ENCODE peak calls at places on chromosomes 3 and 15, in eight cellular contexts. U is epithelial cell of esophagus; E is cardiac muscle cell; J is SJSA1; B is CD8-positive, alpha-beta T cell; M is colonic mucosa; K is GM12865; D is Panc1. Q is an unnamed sample.
A peak's percentile ranks its signal among the peaks of the same experiment; 100 is the strongest.

GRCh38 chr15:31258260-31258659 is 68.4 kb upstream of the KLF13 start:
- DNase-seq in U (no peak), E (no peak), J (no peak), B (no peak), M (no peak), K (no peak), D (no peak), Q (no peak)

GRCh38 chr3:46948830-46949671 is 27.5 kb downstream of the CCDC12 start:
- DNase-seq in U (no peak), E (peak; percentile 93), J (no peak), B (no peak), M (peak; percentile 78), K (peak; percentile 68), D (no peak), Q (peak; percentile 83)

GRCh38 chr3:146100825-146101444 is 60.0 kb downstream of the PLOD2 start:
- DNase-seq in U (no peak), E (no peak), J (no peak), B (no peak), M (no peak), K (no peak), D (no peak), Q (no peak)

GRCh38 chr3:162605651-162606204 is 1109.1 kb downstream of the OTOL1 start:
- DNase-seq in U (no peak), E (no peak), J (no peak), B (no peak), M (no peak), K (no peak), D (no peak), Q (no peak)

GRCh38 chr15:39474657-39475056 is 106.2 kb upstream of the THBS1 start:
- DNase-seq in U (no peak), E (no peak), J (no peak), B (no peak), M (no peak), K (no peak), D (no peak), Q (no peak)

GRCh38 chr3:50028336-50028735 is 60.4 kb upstream of the RBM5 start:
- DNase-seq in U (peak; percentile 2), E (no peak), J (no peak), B (no peak), M (no peak), K (no peak), D (no peak), Q (no peak)

GRCh38 chr15:42107483-42107882 is 13.1 kb upstream of the PLA2G4D start:
- DNase-seq in U (peak; percentile 42), E (no peak), J (no peak), B (no peak), M (peak; percentile 96), K (peak; percentile 40), D (no peak), Q (no peak)

GRCh38 chr15:29242466-29243242 is 27.0 kb downstream of the NSMCE3 start:
- DNase-seq in U (no peak), E (peak; percentile 44), J (no peak), B (no peak), M (no peak), K (no peak), D (no peak), Q (no peak)

GRCh38 chr3:71504250-71505036 is 79.1 kb downstream of the FOXP1 start:
- DNase-seq in U (peak; percentile 93), E (no peak), J (peak; percentile 69), B (no peak), M (no peak), K (no peak), D (no peak), Q (no peak)

GRCh38 chr3:69462022-69462825 is 76.3 kb upstream of the FRMD4B start:
- DNase-seq in U (peak; percentile 89), E (no peak), J (no peak), B (no peak), M (no peak), K (no peak), D (no peak), Q (no peak)

GRCh38 chr3:113436794-113437193 is 4.5 kb downstream of the CFAP44 start:
- DNase-seq in U (peak; percentile 73), E (no peak), J (no peak), B (no peak), M (no peak), K (peak; percentile 37), D (no peak), Q (no peak)

GRCh38 chr3:49387721-49388120 is 24.1 kb downstream of the RHOA start:
- DNase-seq in U (peak; percentile 77), E (no peak), J (no peak), B (no peak), M (no peak), K (no peak), D (peak; percentile 47), Q (no peak)

GRCh38 chr3:188689101-188689574 is 482.6 kb upstream of the TPRG1 start:
- DNase-seq in U (peak; percentile 32), E (no peak), J (no peak), B (no peak), M (no peak), K (no peak), D (no peak), Q (no peak)

GRCh38 chr3:55180936-55181535 is 253.2 kb upstream of the LRTM1 start:
- DNase-seq in U (peak; percentile 46), E (peak; percentile 60), J (no peak), B (no peak), M (peak; percentile 30), K (peak; percentile 49), D (no peak), Q (no peak)

GRCh38 chr3:11074007-11074406 is 80.3 kb upstream of the HRH1 start:
- DNase-seq in U (no peak), E (no peak), J (no peak), B (no peak), M (no peak), K (no peak), D (no peak), Q (no peak)

GRCh38 chr3:187287231-187287630 is 4.3 kb downstream of the MASP1 start:
- DNase-seq in U (no peak), E (no peak), J (no peak), B (no peak), M (no peak), K (no peak), D (no peak), Q (no peak)

GRCh38 chr3:152843955-152844354 is 9.0 kb downstream of the P2RY1 start:
- DNase-seq in U (peak; percentile 60), E (no peak), J (no peak), B (no peak), M (no peak), K (no peak), D (no peak), Q (no peak)

GRCh38 chr15:58865420-58865880 is 68.0 kb downstream of the SLTM start:
- DNase-seq in U (no peak), E (no peak), J (no peak), B (no peak), M (peak; percentile 26), K (no peak), D (no peak), Q (no peak)

GRCh38 chr3:105938826-105939225 is 70.0 kb upstream of the CBLB start:
- DNase-seq in U (no peak), E (no peak), J (no peak), B (no peak), M (no peak), K (no peak), D (no peak), Q (no peak)

GRCh38 chr15:82093774-82094211 is 48.0 kb upstream of the MEX3B start:
- DNase-seq in U (peak; percentile 96), E (no peak), J (peak; percentile 92), B (no peak), M (no peak), K (no peak), D (peak; percentile 27), Q (no peak)

GRCh38 chr3:152853196-152853595 is 18.3 kb downstream of the P2RY1 start:
- DNase-seq in U (peak; percentile 57), E (no peak), J (no peak), B (no peak), M (no peak), K (no peak), D (no peak), Q (no peak)

GRCh38 chr15:80107774-80108173 is 45.0 kb upstream of the FAH start:
- DNase-seq in U (no peak), E (no peak), J (no peak), B (no peak), M (no peak), K (no peak), D (no peak), Q (no peak)

GRCh38 chr15:89749526-89749925 is 1.5 kb downstream of the MESP1 start:
- DNase-seq in U (no peak), E (no peak), J (no peak), B (no peak), M (no peak), K (no peak), D (no peak), Q (no peak)
- H3K4me3 ChIP-seq in U (no peak overlapping the region), E (no peak overlapping the region), J (no peak overlapping the region), B (no peak overlapping the region), M (no peak overlapping the region), K (no peak overlapping the region), D (no peak overlapping the region), Q (peak overlapping the region; percentile 55)

DNA sequence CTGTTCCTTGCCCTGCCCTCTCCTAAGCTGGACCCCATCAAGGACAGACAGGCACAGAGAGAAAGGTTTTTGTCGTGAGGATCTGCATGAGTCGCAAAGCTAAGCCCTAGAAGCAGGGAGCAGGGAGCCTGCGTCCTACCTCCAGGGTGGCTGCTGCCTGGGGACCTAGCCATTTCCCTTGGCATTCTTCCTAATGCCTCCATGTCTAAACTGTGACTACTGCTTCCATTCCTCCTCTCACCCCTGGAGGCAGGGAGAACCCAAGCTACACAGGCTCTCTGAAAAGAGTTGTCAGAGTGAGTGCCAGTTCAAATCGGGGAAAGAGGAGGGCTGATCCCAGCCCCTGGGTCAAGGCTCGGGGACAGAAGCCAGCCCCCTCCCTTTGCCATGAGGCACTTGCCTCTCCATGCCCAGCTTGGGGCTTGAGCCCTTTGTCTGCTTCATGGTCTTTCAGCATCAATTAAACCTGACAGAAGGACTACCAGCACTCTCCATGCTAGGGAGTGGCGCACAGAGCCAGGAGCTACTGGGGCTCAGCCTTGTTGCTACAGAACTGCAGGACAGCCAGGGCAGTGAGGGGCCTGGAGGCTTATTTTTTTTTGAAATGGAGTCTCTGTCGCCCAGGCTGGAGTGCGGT is 2.4 kb downstream of the GCHFR start:
- DNase-seq in U (peak; percentile 18), E (no peak), J (no peak), B (no peak), M (no peak), K (no peak), D (no peak), Q (no peak)
- H3K4me3 ChIP-seq in U (no peak overlapping the region), E (no peak overlapping the region), J (no peak overlapping the region), B (no peak overlapping the region), M (no peak overlapping the region), K (no peak overlapping the region), D (no peak overlapping the region), Q (no peak overlapping the region)

DNA sequence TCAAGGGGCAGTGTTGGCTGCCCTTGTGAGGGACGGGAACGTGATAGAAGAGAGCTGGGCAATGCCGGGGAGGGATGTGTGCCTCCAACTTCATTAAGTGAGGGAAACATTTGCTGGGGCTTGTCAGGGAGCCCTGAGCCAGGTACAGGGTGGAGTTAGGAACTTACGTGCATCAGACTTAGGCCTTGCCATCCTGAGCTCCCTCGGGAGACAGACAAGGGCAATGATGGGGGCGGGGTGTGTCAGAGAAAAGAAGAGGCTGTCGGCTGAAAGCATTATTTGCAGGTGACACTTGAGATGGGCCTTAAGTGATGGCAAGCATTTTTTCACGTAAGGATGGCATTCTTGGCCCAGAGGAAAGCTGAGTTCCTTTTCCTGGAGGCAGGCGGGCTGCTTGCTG is 1.6 kb downstream of the FAM131A start:
- DNase-seq in U (peak; percentile 43), E (no peak), J (no peak), B (no peak), M (no peak), K (no peak), D (no peak), Q (no peak)
- H3K4me3 ChIP-seq in U (peak overlapping the region; percentile 25), E (no peak overlapping the region), J (no peak overlapping the region), B (no peak overlapping the region), M (no peak overlapping the region), K (no peak overlapping the region), D (no peak overlapping the region), Q (no peak overlapping the region)

GRCh38 chr3:125310623-125311076 is 64.5 kb downstream of the ZNF148 start:
- DNase-seq in U (no peak), E (no peak), J (no peak), B (peak; percentile 65), M (peak; percentile 35), K (peak; percentile 13), D (no peak), Q (no peak)
- H3K4me3 ChIP-seq in U (no peak overlapping the region), E (no peak overlapping the region), J (peak overlapping the region; percentile 9), B (peak overlapping the region; percentile 25), M (peak overlapping the region; percentile 8), K (no peak overlapping the region), D (peak overlapping the region; percentile 5), Q (peak overlapping the region; percentile 65)

Q was measured in kidney.